ENCODE peak calls at places on chromosomes 16 and 17, in four cellular contexts. M, I, C and T are unnamed samples.

GRCh38 chr16:8892101-8892575 is 10.0 kb downstream of the LITAFD start:
- DNase-seq in M (no peak), I (no peak), C (no peak), T (no peak)

GRCh38 chr16:74281285-74281684 is 15.3 kb upstream of the PSMD7 start:
- DNase-seq in M (no peak), I (peak), C (no peak), T (no peak)

GRCh38 chr17:39002991-39003715 is 36.0 kb upstream of the FBXO47 start:
- DNase-seq in I (no peak), M (no peak), C (peak), T (no peak)

GRCh38 chr17:59490259-59490658 is 75.2 kb upstream of the DHX40 start:
- DNase-seq in I (no peak), C (no peak), M (no peak), T (no peak)

GRCh38 chr16:73020409-73020884 is 27.5 kb downstream of the ZFHX3 start:
- DNase-seq in I (peak), M (peak), C (peak), T (peak)

GRCh38 chr16:24906901-24907300 is 61.1 kb downstream of the SLC5A11 start:
- DNase-seq in C (no peak), I (no peak), M (no peak), T (no peak)

GRCh38 chr17:2025622-2026309 is 632 bp upstream of the RTN4RL1 start:
- DNase-seq in I (peak), C (no peak), M (peak), T (no peak)

GRCh38 chr17:75896360-75897075 is at the start of gene TRIM65:
- DNase-seq in C (peak), M (peak), I (peak), T (no peak)

GRCh38 chr17:45918241-45918745 is 23.9 kb downstream of the MAPT start:
- DNase-seq in M (no peak), I (no peak), C (no peak), T (no peak)

GRCh38 chr17:2122641-2123302 is 67.9 kb downstream of the HIC1 start:
- DNase-seq in C (peak), I (peak), M (peak), T (no peak)

GRCh38 chr17:19387921-19388521 is 1.0 kb upstream of the MFAP4 start:
- DNase-seq in M (no peak), C (peak), I (peak), T (no peak)

GRCh38 chr17:858941-859452 is 76.8 kb downstream of the MRM3 start:
- DNase-seq in C (no peak), M (no peak), I (no peak), T (no peak)

GRCh38 chr17:29131814-29132682 is 48.1 kb downstream of the MYO18A start:
- DNase-seq in C (peak), I (peak), M (no peak), T (no peak)

GRCh38 chr17:78127888-78128615 is 503 bp downstream of the TMC6 start:
- DNase-seq in C (no peak), I (peak), M (no peak), T (no peak)

GRCh38 chr16:65510850-65511249 is 389.0 kb upstream of the CDH11 start:
- DNase-seq in M (no peak), C (no peak), I (peak), T (no peak)

GRCh38 chr17:59299400-59300092 is 31.9 kb upstream of the YPEL2 start:
- DNase-seq in I (no peak), C (no peak), M (no peak), T (no peak)

GRCh38 chr17:6701719-6702118 is 11.4 kb downstream of the SLC13A5 start:
- DNase-seq in I (peak), C (no peak), M (peak), T (no peak)

GRCh38 chr16:10539256-10539655 is 41.1 kb downstream of the EMP2 start:
- DNase-seq in C (no peak), M (no peak), I (no peak), T (peak)

GRCh38 chr16:70809392-70810060 is 8.6 kb upstream of the VAC14 start:
- DNase-seq in C (no peak), M (no peak), I (no peak), T (no peak)

GRCh38 chr16:14013145-14013570 is 58.0 kb upstream of the MRTFB start:
- DNase-seq in M (peak), I (no peak), C (no peak), T (no peak)

GRCh38 chr17:75238684-75239191 is 22.7 kb downstream of the GGA3 start:
- DNase-seq in C (no peak), M (peak), I (peak), T (no peak)

GRCh38 chr16:13109171-13109570 is 207.8 kb downstream of the SHISA9 start:
- DNase-seq in M (no peak), I (no peak), C (no peak), T (no peak)

GRCh38 chr16:89248196-89249005 is 30.9 kb downstream of the ZNF778 start:
- DNase-seq in M (no peak), I (no peak), C (no peak), T (no peak)

DNA sequence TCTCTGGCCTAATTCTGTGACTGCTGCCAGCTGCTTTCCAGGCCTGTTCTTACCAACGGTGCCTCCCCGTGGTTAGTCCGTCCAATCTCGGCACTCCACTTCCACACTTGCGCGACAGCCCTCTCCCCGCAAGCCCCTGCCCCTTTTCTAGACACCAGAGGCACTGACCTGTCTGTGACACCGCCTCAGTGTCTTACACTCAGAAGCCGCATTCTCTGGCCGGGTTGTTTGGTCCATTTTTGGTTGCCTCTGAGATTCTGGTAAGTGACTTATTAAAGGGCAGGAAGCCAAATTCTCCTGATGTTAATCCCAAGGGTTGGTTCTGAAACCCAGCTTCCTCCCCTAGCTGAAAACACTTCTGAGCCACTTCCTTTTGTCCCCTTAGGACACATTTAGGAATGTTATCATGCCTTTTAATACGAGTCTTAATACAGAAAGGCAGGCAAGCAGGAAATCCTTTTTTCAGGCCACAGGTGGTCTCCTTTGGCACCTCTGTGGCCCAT is 1.2 kb upstream of the AKTIP start:
- DNase-seq in C (no peak), M (peak), I (peak), T (peak)
- TF ChIP-seq CTCF in C (no peak), M (no peak), I (no peak), T (no peak)

GRCh38 chr17:31532161-31532515 is 140.7 kb downstream of the RAB11FIP4 start:
- DNase-seq in M (no peak), C (no peak), I (no peak), T (no peak)

GRCh38 chr17:31534223-31534888 is 142.9 kb downstream of the RAB11FIP4 start:
- DNase-seq in C (no peak), M (no peak), I (no peak), T (peak)

GRCh38 chr17:31532526-31532925 is 141.1 kb downstream of the RAB11FIP4 start:
- DNase-seq in C (no peak), I (no peak), M (no peak), T (no peak)

GRCh38 chr17:31535581-31535981 is 144.1 kb downstream of the RAB11FIP4 start:
- DNase-seq in C (no peak), I (no peak), M (no peak), T (no peak)

GRCh38 chr17:31533546-31534155 is 142.2 kb downstream of the RAB11FIP4 start:
- DNase-seq in I (peak), M (peak), C (peak), T (no peak)
- TF ChIP-seq CTCF in I (peak), M (peak), C (peak), T (peak)

GRCh38 chr17:40431231-40431602 is 12.0 kb upstream of the IGFBP4 start:
- DNase-seq in M (no peak), I (no peak), C (no peak), T (no peak)

GRCh38 chr17:40430272-40431230 is 12.7 kb upstream of the IGFBP4 start:
- DNase-seq in I (no peak), M (no peak), C (no peak), T (no peak)

GRCh38 chr17:40425741-40426140 is 8.0 kb upstream of the TOP2A start:
- DNase-seq in M (no peak), I (no peak), C (no peak), T (no peak)

GRCh38 chr17:40422990-40423611 is 5.4 kb upstream of the TOP2A start:
- DNase-seq in C (no peak), M (peak), I (no peak), T (no peak)

GRCh38 chr17:40427002-40427491 is 9.4 kb upstream of the TOP2A start:
- DNase-seq in C (no peak), M (no peak), I (no peak), T (no peak)
- TF ChIP-seq CTCF in C (no peak), M (peak), I (no peak), T (no peak)

GRCh38 chr17:17994271-17994670 is 21.6 kb downstream of the DRC3 start:
- DNase-seq in I (peak), M (peak), C (no peak), T (peak)
- TF ChIP-seq CTCF in I (peak), M (peak), C (peak), T (peak)

GRCh38 chr17:50093807-50094206 is 1.3 kb upstream of the PDK2 start:
- DNase-seq in C (no peak), M (no peak), I (no peak), T (no peak)
- TF ChIP-seq CTCF in C (no peak), M (no peak), I (no peak), T (no peak)

DNA sequence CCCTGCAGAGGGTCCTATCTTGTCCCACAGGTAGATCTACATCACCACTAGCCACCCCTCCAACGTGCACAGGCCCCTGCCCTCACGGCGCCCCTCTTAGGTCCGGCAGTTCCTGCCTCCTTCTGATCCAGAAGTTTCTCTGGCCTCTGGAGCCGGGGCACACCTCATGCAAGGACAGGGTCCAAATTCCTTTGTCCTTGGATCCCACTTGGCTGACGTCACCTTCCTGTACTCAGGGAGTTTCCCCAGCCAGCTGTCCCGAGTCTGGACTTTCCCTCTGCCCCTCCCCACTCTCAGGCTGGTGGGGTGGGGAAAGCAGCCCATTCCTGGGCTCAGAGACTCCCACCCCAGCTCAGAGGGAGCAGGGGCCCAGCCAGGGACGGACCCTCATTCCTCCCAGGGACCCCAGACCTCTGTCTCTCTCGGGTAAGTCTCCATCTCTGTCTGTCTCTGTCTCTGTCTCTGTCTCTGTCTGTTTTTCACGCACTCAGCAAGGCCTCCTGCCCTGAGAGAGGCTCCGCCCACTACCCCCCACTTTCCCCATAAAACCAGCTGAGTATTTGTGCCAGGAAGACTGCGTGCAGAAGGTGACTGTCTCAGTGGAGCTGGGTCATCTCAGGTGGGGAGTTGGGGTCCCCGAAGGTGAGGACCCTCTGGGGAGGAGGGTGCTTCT is at the start of gene IL32:
- DNase-seq in M (no peak), I (peak), C (peak), T (no peak)
- TF ChIP-seq CTCF in M (no peak), I (no peak), C (no peak), T (no peak)

GRCh38 chr17:12395733-12396354 is 269.8 kb upstream of the MYOCD start:
- DNase-seq in M (peak), I (peak), C (no peak), T (no peak)
- TF ChIP-seq CTCF in M (peak), I (peak), C (peak), T (peak)

GRCh38 chr17:60583008-60583407 is 17.0 kb upstream of the PPM1D start:
- DNase-seq in M (no peak), I (no peak), C (no peak), T (no peak)

GRCh38 chr17:60585887-60586286 is 14.1 kb upstream of the PPM1D start:
- DNase-seq in I (no peak), C (no peak), M (no peak), T (no peak)

GRCh38 chr17:60590075-60590474 is 9.9 kb upstream of the PPM1D start:
- DNase-seq in I (no peak), M (no peak), C (no peak), T (no peak)

GRCh38 chr17:60586288-60586974 is 13.6 kb upstream of the PPM1D start:
- DNase-seq in M (no peak), C (no peak), I (peak), T (no peak)
- TF ChIP-seq CTCF in M (peak), C (peak), I (peak), T (peak)

GRCh38 chr17:79905832-79906231 is 66.6 kb upstream of the CBX4 start:
- DNase-seq in M (peak), I (peak), C (no peak), T (no peak)
- TF ChIP-seq CTCF in M (peak), I (peak), C (no peak), T (peak)